ENCODE peak calls at places on chromosomes 6 and 20, in six cellular contexts. J is fibroblast of lung, U is PC-9, I is GM23248, V is K562, K is GM23338. G is an unnamed sample.

GRCh38 chr6:107708435-107708834 is 115.7 kb downstream of the SCML4 start:
- DNase-seq in J (no peak), V (no peak), K (no peak), U (no peak), I (no peak), G (no peak)

GRCh38 chr6:3844097-3844463 is 5.1 kb upstream of the FAM50B start:
- DNase-seq in K (no peak), J (peak), U (no peak), I (peak), V (no peak), G (no peak)

GRCh38 chr6:165611294-165611693 is 51.7 kb downstream of the PDE10A start:
- DNase-seq in K (no peak), V (no peak), I (no peak), U (no peak), J (no peak), G (no peak)

GRCh38 chr6:134235937-134236751 is 81.8 kb downstream of the SGK1 start:
- DNase-seq in J (peak), V (no peak), I (peak), K (no peak), U (no peak), G (no peak)

GRCh38 chr6:148947621-148948444 is 201.0 kb downstream of the UST start:
- DNase-seq in U (peak), V (peak), K (peak), I (peak), J (peak), G (peak)

GRCh38 chr6:148044921-148045320 is 297.7 kb upstream of the SASH1 start:
- DNase-seq in U (no peak), K (no peak), J (peak), V (no peak), I (no peak), G (no peak)

GRCh38 chr20:57313951-57314350 is 15.7 kb upstream of the SPO11 start:
- DNase-seq in V (no peak), I (no peak), J (no peak), U (no peak), K (no peak), G (no peak)

GRCh38 chr6:52550014-52550575 is 26.8 kb downstream of the TRAM2 start:
- DNase-seq in V (no peak), K (no peak), U (no peak), I (no peak), J (no peak), G (no peak)

GRCh38 chr6:138404666-138405337 is 779 bp downstream of the HEBP2 start:
- DNase-seq in U (no peak), J (no peak), V (peak), K (no peak), I (peak), G (no peak)

GRCh38 chr6:136158398-136158797 is 91.7 kb downstream of the MTFR2 start:
- DNase-seq in K (no peak), J (peak), U (no peak), V (no peak), I (no peak), G (no peak)

GRCh38 chr6:43271103-43271815 is 26.8 kb upstream of the SLC22A7 start:
- DNase-seq in K (no peak), I (no peak), J (no peak), U (no peak), V (no peak), G (no peak)

GRCh38 chr6:71727632-71728294 is 158.6 kb upstream of the RIMS1 start:
- DNase-seq in V (no peak), J (no peak), I (peak), U (no peak), K (no peak), G (no peak)

GRCh38 chr6:95280690-95281273 is 296.6 kb upstream of the MANEA start:
- DNase-seq in V (peak), J (peak), I (peak), U (no peak), K (peak), G (peak)

GRCh38 chr6:156685823-156686428 is 91.3 kb upstream of the ARID1B start:
- DNase-seq in I (no peak), U (no peak), J (no peak), K (peak), V (no peak), G (no peak)

GRCh38 chr6:82374481-82374880 is 10.9 kb downstream of the TPBG start:
- DNase-seq in J (no peak), V (no peak), K (no peak), U (no peak), I (no peak), G (no peak)

GRCh38 chr20:47360207-47360488 is 3.6 kb upstream of the ZMYND8 start:
- DNase-seq in I (peak), J (peak), U (peak), V (no peak), K (no peak), G (no peak)

GRCh38 chr20:24660651-24661050 is 191.2 kb downstream of the SYNDIG1 start:
- DNase-seq in J (no peak), K (no peak), U (no peak), I (no peak), V (no peak), G (no peak)

GRCh38 chr6:12804967-12805645 is 88.5 kb downstream of the PHACTR1 start:
- DNase-seq in V (no peak), K (no peak), U (no peak), J (no peak), I (peak), G (no peak)

GRCh38 chr6:33869121-33869520 is 65.3 kb upstream of the MLN start:
- DNase-seq in U (no peak), J (no peak), I (no peak), V (no peak), K (no peak), G (no peak)

GRCh38 chr20:62929051-62929538 is 2.8 kb upstream of the DIDO1 start:
- DNase-seq in I (peak), V (peak), U (peak), J (peak), K (peak), G (no peak)

GRCh38 chr20:45497971-45498494 is 17.4 kb downstream of the SPINT3 start:
- DNase-seq in K (peak), I (no peak), J (no peak), U (no peak), V (no peak), G (no peak)

GRCh38 chr20:24583169-24583792 is 113.9 kb downstream of the SYNDIG1 start:
- DNase-seq in U (no peak), K (no peak), I (no peak), J (no peak), V (no peak), G (no peak)

GRCh38 chr6:6452002-6452401 is 131.5 kb upstream of the F13A1 start:
- DNase-seq in K (no peak), J (no peak), U (no peak), I (no peak), V (no peak), G (no peak)

GRCh38 chr6:134517145-134517658 is 199.3 kb upstream of the SGK1 start:
- DNase-seq in U (peak), I (peak), J (peak), V (no peak), K (peak), G (peak)

GRCh38 chr6:31821301-31822037 is 6.1 kb upstream of the HSPA1B start:
- DNase-seq in U (peak), I (peak), V (peak), K (peak), J (peak), G (no peak)

GRCh38 chr6:158043586-158044524 is 62.2 kb downstream of the SYNJ2 start:
- DNase-seq in V (no peak), I (peak), J (no peak), U (peak), K (no peak), G (no peak)

GRCh38 chr6:69866351-69867074 is at the start of gene COL19A1:
- DNase-seq in U (no peak), K (peak), I (peak), V (no peak), J (no peak), G (no peak)

GRCh38 chr20:957544-957943 is 41.4 kb upstream of the ANGPT4 start:
- DNase-seq in J (no peak), I (peak), K (peak), U (no peak), V (no peak), G (no peak)

GRCh38 chr20:35539756-35540212 is 2.1 kb upstream of the ERGIC3 start:
- DNase-seq in K (peak), J (no peak), I (no peak), V (no peak), U (no peak), G (no peak)

GRCh38 chr6:116945809-116946208 is 68.8 kb downstream of the RFX6 start:
- DNase-seq in K (no peak), J (no peak), V (no peak), U (no peak), I (no peak), G (no peak)

GRCh38 chr6:36873612-36874011 is 991 bp downstream of the PPIL1 start:
- DNase-seq in I (no peak), K (peak), V (no peak), J (no peak), U (no peak), G (no peak)

GRCh38 chr20:25300496-25301170 is 52.7 kb downstream of the PYGB start:
- DNase-seq in J (no peak), I (peak), V (no peak), U (no peak), K (peak), G (no peak)

GRCh38 chr6:162833776-162834175 is 106.0 kb downstream of the PACRG start:
- DNase-seq in U (no peak), K (no peak), J (no peak), V (no peak), I (no peak), G (no peak)

GRCh38 chr20:3323398-3323797 is 84.1 kb downstream of the DNAAF9 start:
- DNase-seq in U (peak), V (peak), K (no peak), J (peak), I (peak), G (no peak)

GRCh38 chr20:64192406-64192805 is 28.2 kb downstream of the MYT1 start:
- DNase-seq in U (no peak), I (no peak), K (peak), V (peak), J (no peak), G (no peak)

GRCh38 chr6:98530732-98531131 is 303.6 kb upstream of the POU3F2 start:
- DNase-seq in V (no peak), K (no peak), U (no peak), I (no peak), J (no peak), G (no peak)

GRCh38 chr20:1446536-1446935 is 20.1 kb downstream of the NSFL1C start:
- DNase-seq in U (no peak), I (no peak), J (no peak), K (no peak), V (no peak), G (no peak)

DNA sequence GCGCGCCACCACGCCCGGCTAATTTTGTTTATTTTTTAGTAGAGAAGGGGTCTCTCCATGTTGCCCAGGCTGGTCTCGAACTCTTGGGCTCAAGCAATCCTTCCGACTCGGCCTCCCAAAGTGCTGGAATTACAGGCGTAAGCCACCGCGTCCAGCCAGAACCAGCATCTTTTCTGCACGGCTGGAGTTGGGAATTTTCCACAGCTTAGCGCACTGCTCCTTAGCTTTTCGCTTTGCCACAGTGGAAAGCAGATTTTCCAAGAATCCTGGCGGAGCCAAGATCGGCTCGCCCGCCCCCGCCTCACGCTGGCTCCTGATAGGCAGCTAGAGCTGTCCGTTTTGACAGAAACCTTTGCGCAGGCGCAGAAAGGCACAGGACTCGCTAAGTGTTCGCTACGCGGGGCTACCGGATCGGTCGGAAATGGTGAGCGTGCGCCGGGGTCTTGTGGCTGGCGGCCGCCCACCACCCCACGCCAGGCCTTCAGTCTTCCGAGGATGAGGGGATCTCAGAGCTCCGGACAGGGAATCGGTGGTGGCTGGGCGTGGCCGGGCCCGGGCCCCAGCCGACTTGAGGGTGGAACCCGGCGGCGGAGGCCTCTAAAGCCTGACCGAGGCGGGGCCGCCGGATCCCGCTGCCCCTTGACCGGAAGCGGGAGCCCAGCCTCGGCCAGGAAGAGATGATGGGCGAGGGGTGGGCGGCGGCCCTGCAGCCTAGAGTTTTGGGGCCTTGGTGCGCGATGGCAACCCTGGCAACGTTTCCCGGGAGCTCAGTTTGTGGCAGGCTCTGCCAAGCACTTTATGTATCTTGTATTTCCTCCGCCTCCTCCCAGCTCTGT is at the start of gene DYNLRB1:
- DNase-seq in U (peak), K (peak), I (peak), J (peak), V (peak), G (peak)
- TF ChIP-seq EZH2 in U (no peak), K (no peak), I (no peak), J (no peak), V (no peak), G (no peak)

GRCh38 chr6:30744054-30744805 is at the start of gene IER3:
- DNase-seq in V (peak), J (peak), K (peak), U (peak), I (peak), G (no peak)
- TF ChIP-seq EZH2 in V (no peak), J (no peak), K (no peak), U (no peak), I (no peak), G (no peak)

GRCh38 chr6:17945575-17945974 is 41.9 kb downstream of the KIF13A start:
- DNase-seq in K (no peak), V (no peak), J (no peak), U (no peak), I (no peak), G (no peak)
- TF ChIP-seq EZH2 in K (no peak), V (no peak), J (no peak), U (no peak), I (no peak), G (no peak)

GRCh38 chr6:1385129-1386042 is 4.0 kb upstream of the FOXF2 start:
- DNase-seq in U (no peak), I (no peak), V (no peak), J (peak), K (peak), G (no peak)
- TF ChIP-seq EZH2 in U (no peak), I (no peak), V (no peak), J (no peak), K (peak), G (no peak)